ENCODE peak calls at places on chromosomes 12 and 14, in four cellular contexts. N is left ventricle myocardium inferior; T is heart right ventricle; S is effector memory CD4-positive, alpha-beta T cell. I is an unnamed sample.

GRCh38 chr12:118436986-118437385 is 60.6 kb downstream of the SUDS3 start:
- DNase-seq in S (no peak), N (no peak), T (no peak), I (no peak)

GRCh38 chr12:30695327-30696102 is at the start of gene IPO8:
- DNase-seq in T (peak; percentile 92), S (peak; percentile 79), N (peak; percentile 93), I (peak; percentile 57)

GRCh38 chr12:53500119-53500775 is 836 bp upstream of the TARBP2 start:
- DNase-seq in N (peak; percentile 52), T (no peak), S (no peak), I (no peak)

GRCh38 chr12:27424631-27425230 is 21.8 kb upstream of the SMCO2 start:
- DNase-seq in S (no peak), T (no peak), N (no peak), I (peak; percentile 30)

GRCh38 chr12:74170645-74171477 is 366.8 kb upstream of the ATXN7L3B start:
- DNase-seq in S (no peak), N (no peak), T (peak; percentile 8), I (no peak)

GRCh38 chr12:12983420-12984035 is 16.5 kb downstream of the HEBP1 start:
- DNase-seq in S (no peak), N (no peak), T (no peak), I (no peak)

GRCh38 chr14:23209651-23210423 is 26.4 kb upstream of the SLC7A8 start:
- DNase-seq in N (no peak), S (no peak), T (no peak), I (no peak)

GRCh38 chr12:108584456-108585065 is 13.3 kb downstream of the TMEM119 start:
- DNase-seq in S (no peak), N (no peak), T (no peak), I (no peak)

GRCh38 chr14:34457186-34457585 is 4.9 kb downstream of the SPTSSA start:
- DNase-seq in S (no peak), N (no peak), T (no peak), I (no peak)

GRCh38 chr14:35416108-35416750 is 11.7 kb upstream of the NFKBIA start:
- DNase-seq in S (peak; percentile 63), T (no peak), N (no peak), I (no peak)

GRCh38 chr12:112370156-112370555 is 12.1 kb downstream of the HECTD4 start:
- DNase-seq in T (no peak), N (no peak), S (no peak), I (no peak)

GRCh38 chr14:100467939-100468338 is 119.3 kb downstream of the BEGAIN start:
- DNase-seq in S (no peak), N (no peak), T (no peak), I (no peak)

DNA sequence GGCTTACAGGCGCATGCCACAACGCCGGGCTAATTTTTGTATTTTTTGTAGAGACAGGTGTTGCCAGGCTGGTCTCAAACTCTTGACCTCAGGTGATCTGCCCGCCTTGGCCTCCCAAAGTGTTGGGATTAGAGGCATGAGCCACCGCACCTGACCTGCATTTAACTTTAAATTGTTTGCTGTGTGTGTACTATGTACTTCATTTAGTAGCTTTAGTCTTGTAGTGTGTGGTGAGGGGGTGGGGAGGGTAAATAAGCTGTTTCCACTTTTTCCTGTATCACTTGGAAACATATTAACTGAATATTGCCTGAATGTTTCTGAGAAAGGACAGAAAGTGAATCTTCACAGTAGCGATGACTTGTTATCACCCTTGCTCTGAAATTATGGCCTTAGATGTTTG is 8.5 kb downstream of the DLST start:
- DNase-seq in N (no peak), T (no peak), S (no peak), I (no peak)
- H3K36me3 ChIP-seq in N (peaks cover 77% of the 10 kb centered on the region), T (peaks cover 57% of the 10 kb centered on the region), S (peaks cover 57% of the 10 kb centered on the region), I (peaks cover 23% of the 10 kb centered on the region)

DNA sequence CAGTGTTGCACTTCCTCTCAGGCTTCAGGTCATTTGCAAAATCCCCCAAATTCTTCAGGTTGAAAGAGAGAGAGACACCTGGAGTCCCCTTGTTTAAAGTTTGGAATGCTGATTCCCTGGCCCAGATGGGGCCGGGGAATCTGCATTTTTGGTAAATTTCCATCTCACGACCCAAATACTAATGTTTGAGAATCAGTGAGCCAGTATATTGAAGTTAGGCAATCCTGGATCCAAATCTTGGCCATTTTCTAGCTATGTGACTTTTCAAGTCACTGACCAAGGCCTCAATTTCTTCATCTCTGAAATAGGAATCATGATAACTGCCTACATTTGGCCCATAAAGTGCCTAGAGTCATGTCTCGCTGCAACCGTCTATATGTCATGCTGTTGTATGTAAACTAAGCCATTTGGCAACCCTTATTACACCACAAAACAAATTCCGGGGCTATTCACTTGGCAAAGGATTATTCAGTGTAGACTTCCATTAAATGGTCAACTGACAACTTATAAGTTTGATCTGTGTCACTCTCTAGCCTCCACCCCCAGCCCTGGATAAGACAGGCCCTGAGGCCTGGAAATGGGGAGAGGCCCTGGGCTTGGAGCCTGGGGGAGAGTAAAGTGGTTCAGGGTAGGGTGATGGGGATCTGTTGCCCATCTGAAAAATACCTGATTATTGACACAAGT is 3.7 kb upstream of the ZFP36L1 start:
- DNase-seq in T (no peak), N (no peak), S (no peak), I (no peak)
- H3K4me1 ChIP-seq in T (peaks cover 7% of the 10 kb centered on the region), N (peaks cover 39% of the 10 kb centered on the region), S (peaks cover 23% of the 10 kb centered on the region), I (peaks cover 10% of the 10 kb centered on the region)

DNA sequence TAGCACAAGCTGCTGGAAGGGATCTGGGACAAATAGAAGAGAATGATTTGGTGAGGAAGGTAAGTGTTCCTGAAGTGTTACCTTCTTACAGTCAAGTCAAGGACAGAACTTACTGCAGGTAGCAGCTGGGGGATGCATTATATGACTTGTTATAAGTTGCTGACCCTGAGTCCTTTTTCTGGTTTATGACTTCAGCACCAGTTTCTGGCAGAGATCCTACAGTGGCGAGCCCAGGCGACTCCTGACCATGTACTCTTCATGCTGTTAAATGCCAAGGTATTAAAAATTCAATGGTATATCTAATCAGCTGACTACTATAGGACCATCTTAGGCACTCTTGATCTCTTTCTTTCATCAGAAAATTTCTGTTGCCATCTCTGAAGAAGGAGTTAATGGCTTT is 45.1 kb upstream of the ATF1 start:
- DNase-seq in T (no peak), N (no peak), S (no peak), I (no peak)
- H3K36me3 ChIP-seq in T (peaks cover 43% of the 10 kb centered on the region), N (peaks cover 91% of the 10 kb centered on the region), S (peaks cover 61% of the 10 kb centered on the region), I (peaks cover 16% of the 10 kb centered on the region)

GRCh38 chr14:90425480-90425879 is 28.7 kb downstream of the CALM1 start:
- DNase-seq in N (no peak), S (no peak), T (no peak), I (no peak)

GRCh38 chr14:90426031-90426540 is 29.3 kb downstream of the CALM1 start:
- DNase-seq in N (no peak), T (no peak), S (no peak), I (no peak)

GRCh38 chr14:90424075-90424474 is 27.2 kb downstream of the CALM1 start:
- DNase-seq in T (no peak), N (no peak), S (no peak), I (no peak)

GRCh38 chr14:90423166-90423565 is 26.3 kb downstream of the CALM1 start:
- DNase-seq in N (no peak), T (no peak), S (no peak), I (no peak)

GRCh38 chr14:90424686-90425255 is 27.9 kb downstream of the CALM1 start:
- DNase-seq in S (no peak), N (no peak), T (no peak), I (no peak)
- H3K4me1 ChIP-seq in S (no peaks in the 10 kb centered on the region), N (peaks cover 36% of the 10 kb centered on the region), T (peaks cover 38% of the 10 kb centered on the region), I (no peaks in the 10 kb centered on the region)

DNA sequence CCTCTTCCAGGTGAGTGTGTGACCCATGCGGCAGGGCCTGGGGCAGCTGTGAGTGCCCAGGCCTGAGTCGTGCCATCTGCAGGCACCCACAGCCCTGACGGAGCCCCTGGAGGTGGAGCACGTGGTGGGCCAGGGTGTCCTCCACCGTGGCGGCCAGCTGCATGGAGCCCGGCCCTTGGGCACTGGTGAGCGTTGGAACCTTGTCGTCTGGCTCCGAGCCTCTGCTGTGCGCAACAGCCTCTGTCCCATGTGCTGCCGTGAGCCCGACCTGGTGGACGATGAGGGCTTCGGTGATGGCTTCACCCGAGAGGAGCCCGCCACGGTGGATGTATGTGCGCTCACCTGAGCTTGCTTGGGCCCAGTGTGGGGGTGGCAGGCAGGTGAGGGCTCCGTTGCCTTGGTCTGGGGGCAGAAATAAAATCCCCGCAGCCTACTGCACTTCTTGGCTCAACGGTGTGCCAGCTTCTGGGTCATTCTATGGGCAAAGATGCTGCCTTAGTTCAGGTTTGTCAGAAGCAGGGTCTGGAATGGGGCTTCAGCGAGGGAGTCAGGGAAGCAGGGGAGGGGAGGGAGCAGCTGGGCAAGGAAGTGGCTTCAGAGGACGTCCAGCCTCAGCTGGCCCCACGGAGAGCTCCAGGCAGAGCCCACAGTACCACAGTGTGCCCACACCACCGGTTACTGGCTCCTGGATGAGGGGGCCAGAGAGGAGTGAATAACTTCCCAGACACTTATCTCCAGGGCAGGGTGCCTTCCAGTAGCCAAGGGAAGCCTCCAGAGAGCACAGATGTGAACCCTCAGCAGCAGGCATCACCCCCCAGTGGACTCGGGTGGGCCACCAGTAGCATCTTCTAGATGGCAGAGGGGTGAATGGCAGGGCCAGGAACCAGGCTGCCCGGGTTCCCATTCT is 1.2 kb upstream of the ARL6IP4 start:
- DNase-seq in N (no peak), S (no peak), T (no peak), I (no peak)
- H3K36me3 ChIP-seq in N (peaks cover 22% of the 10 kb centered on the region), S (peaks cover 8% of the 10 kb centered on the region), T (no peaks in the 10 kb centered on the region), I (peaks cover 7% of the 10 kb centered on the region)

GRCh38 chr12:50249464-50250229 is 33.7 kb downstream of the LIMA1 start:
- DNase-seq in S (no peak), T (no peak), N (no peak), I (no peak)
- H3K4me1 ChIP-seq in S (no peaks in the 10 kb centered on the region), T (peaks cover 32% of the 10 kb centered on the region), N (peaks cover 51% of the 10 kb centered on the region), I (peaks cover 72% of the 10 kb centered on the region)

DNA sequence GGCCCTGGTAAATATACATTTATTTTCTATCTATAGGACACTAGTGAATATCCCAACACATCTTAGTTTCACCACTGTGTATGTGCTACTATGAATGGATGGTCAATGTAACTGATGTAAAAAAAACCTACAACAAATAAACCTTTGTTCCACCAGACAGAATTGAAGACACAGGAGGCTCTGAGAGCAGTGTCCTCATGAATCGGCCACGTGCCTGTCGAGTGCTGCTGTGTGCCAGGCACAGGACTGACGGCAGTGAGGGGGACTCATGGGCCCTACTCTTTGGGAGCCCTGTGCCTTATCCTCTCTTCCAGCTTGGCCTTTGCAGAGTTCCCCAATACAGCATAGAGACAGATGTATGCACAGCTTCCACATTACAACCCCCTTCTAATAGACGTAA is 18.2 kb downstream of the CINP start:
- DNase-seq in N (no peak), S (no peak), T (no peak), I (no peak)
- H3K36me3 ChIP-seq in N (peaks cover 98% of the 10 kb centered on the region), S (peaks cover 33% of the 10 kb centered on the region), T (peaks cover 52% of the 10 kb centered on the region), I (no peaks in the 10 kb centered on the region)

DNA sequence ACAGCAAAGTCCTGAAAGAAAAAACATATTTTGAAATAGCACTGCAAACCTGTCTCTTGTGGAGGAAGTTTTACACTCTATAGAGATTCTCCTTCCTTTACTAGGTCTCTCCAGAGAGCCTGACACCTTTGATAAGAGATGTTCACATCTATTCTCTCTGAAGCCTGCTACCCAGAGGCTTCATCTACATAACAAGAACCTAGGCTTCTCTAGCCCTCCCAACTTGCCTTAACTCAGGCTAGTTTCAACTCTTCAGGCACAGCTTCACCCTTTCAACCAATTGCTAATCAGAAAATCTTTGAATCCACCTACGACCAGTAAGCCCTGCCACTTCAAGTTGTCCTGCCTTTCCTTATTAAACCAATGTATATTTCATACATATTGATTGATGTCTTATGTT is 60.6 kb downstream of the IFNG start:
- DNase-seq in S (no peak), T (no peak), N (no peak), I (no peak)
- H3K4me1 ChIP-seq in S (no peaks in the 10 kb centered on the region), T (no peaks in the 10 kb centered on the region), N (no peaks in the 10 kb centered on the region), I (no peaks in the 10 kb centered on the region)

GRCh38 chr12:422526-422925 is 21.1 kb downstream of the CCDC77 start:
- DNase-seq in S (no peak), N (no peak), T (no peak), I (no peak)

GRCh38 chr12:414841-415240 is 13.4 kb downstream of the CCDC77 start:
- DNase-seq in T (no peak), S (no peak), N (no peak), I (no peak)

GRCh38 chr12:418432-418831 is 17.0 kb downstream of the CCDC77 start:
- DNase-seq in N (no peak), S (no peak), T (no peak), I (no peak)
- H3K36me3 ChIP-seq in N (peaks cover 26% of the 10 kb centered on the region), S (peaks cover 10% of the 10 kb centered on the region), T (peaks cover under 1% of the 10 kb centered on the region), I (no peaks in the 10 kb centered on the region)

I was measured in Panc1.